ENCODE peak calls at places on chromosome 16, in four cellular contexts. S, Y, I and U are unnamed samples.

GRCh38 chr16:3580271-3580670 is 3.1 kb upstream of the NLRC3 start:
- DNase-seq in I (no peak), Y (no peak), S (no peak), U (no peak)

GRCh38 chr16:13194766-13195165 is 293.4 kb downstream of the SHISA9 start:
- DNase-seq in S (no peak), Y (no peak), I (no peak), U (no peak)

GRCh38 chr16:55048745-55049144 is 118.1 kb downstream of the IRX5 start:
- DNase-seq in I (no peak), S (no peak), Y (no peak), U (no peak)

GRCh38 chr16:21625026-21625425 is 25.6 kb downstream of the METTL9 start:
- DNase-seq in I (no peak), S (no peak), Y (no peak), U (no peak)

GRCh38 chr16:57530104-57530522 is 6.3 kb downstream of the CCDC102A start:
- DNase-seq in S (peak; percentile 87), I (peak; percentile 59), Y (no peak), U (peak; percentile 83)

GRCh38 chr16:46884513-46885293 is 541 bp downstream of the GPT2 start:
- DNase-seq in S (no peak), Y (peak; percentile 27), I (no peak), U (no peak)

GRCh38 chr16:75660321-75660720 is 12.7 kb downstream of the TERF2IP start:
- DNase-seq in Y (peak; percentile 55), I (no peak), S (no peak), U (no peak)

GRCh38 chr16:29023279-29024278 is 38.7 kb downstream of the LAT start:
- DNase-seq in S (no peak), I (peak; percentile 51), Y (no peak), U (no peak)

GRCh38 chr16:67613808-67614207 is 31.1 kb upstream of the CARMIL2 start:
- DNase-seq in S (no peak), I (peak; percentile 11), Y (no peak), U (no peak)

GRCh38 chr16:66260522-66261290 is 105.8 kb upstream of the CDH5 start:
- DNase-seq in Y (no peak), I (no peak), S (no peak), U (no peak)

GRCh38 chr16:51391798-51392511 is 240.9 kb upstream of the SALL1 start:
- DNase-seq in S (no peak), I (no peak), Y (no peak), U (no peak)

GRCh38 chr16:22373662-22374310 is 633 bp downstream of the CDR2 start:
- DNase-seq in I (no peak), Y (peak; percentile 50), S (peak; percentile 76), U (peak; percentile 35)

GRCh38 chr16:2990891-2991290 is 10.6 kb upstream of the PKMYT1 start:
- DNase-seq in S (no peak), I (peak; percentile 28), Y (no peak), U (no peak)

GRCh38 chr16:65227041-65227835 is 105.4 kb upstream of the CDH11 start:
- DNase-seq in I (no peak), S (no peak), Y (no peak), U (no peak)

GRCh38 chr16:85584192-85584757 is 28.8 kb upstream of the GSE1 start:
- DNase-seq in S (no peak), I (no peak), Y (no peak), U (no peak)

GRCh38 chr16:18953535-18953934 is 27.3 kb upstream of the SMG1 start:
- DNase-seq in Y (no peak), S (no peak), I (no peak), U (no peak)

GRCh38 chr16:53821487-53821886 is 117.5 kb downstream of the FTO start:
- DNase-seq in S (no peak), I (peak; percentile 76), Y (no peak), U (no peak)

GRCh38 chr16:27174007-27174406 is 29.3 kb upstream of the KDM8 start:
- DNase-seq in S (peak; percentile 77), Y (no peak), I (peak; percentile 67), U (peak; percentile 67)

GRCh38 chr16:30998852-30999761 is 11.3 kb downstream of the STX1B start:
- DNase-seq in Y (no peak), I (no peak), S (no peak), U (no peak)

GRCh38 chr16:87047221-87048037 is 269.8 kb downstream of the C16orf95 start:
- DNase-seq in Y (no peak), I (no peak), S (no peak), U (no peak)

GRCh38 chr16:11393366-11393765 is 48.1 kb downstream of the RMI2 start:
- DNase-seq in S (no peak), I (no peak), Y (no peak), U (no peak)

DNA sequence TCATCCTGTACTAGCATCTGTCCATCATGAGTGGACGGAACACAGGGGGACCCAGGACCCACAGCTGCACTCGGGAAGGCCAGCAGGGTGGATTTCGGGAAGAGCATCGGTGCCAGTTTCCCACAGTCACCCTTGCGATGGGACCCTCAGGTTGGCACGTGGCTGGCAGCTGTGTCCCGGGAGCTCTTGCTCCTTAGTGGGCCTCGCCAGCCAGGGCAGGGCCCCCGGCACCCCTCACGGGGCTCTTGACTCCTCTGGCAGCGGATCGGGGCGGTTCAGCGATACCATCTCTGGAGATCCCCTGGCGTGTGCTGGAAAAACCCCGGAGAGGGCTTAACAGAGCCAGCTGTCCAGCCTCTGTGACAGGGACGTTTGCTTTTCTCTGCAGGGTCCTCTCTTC is 9.2 kb downstream of the CAPN15 start:
- DNase-seq in I (no peak), Y (no peak), S (no peak), U (no peak)
- H3K4me1 ChIP-seq in I (peaks cover 25% of the 10 kb centered on the region), Y (peaks cover 25% of the 10 kb centered on the region), S (no peaks in the 10 kb centered on the region), U (no peaks in the 10 kb centered on the region)

GRCh38 chr16:49281843-49282642 is 405 bp upstream of the CBLN1 start:
- DNase-seq in S (peak; percentile 85), Y (peak; percentile 69), I (peak; percentile 46), U (peak; percentile 76)
- H3K4me3 ChIP-seq in S (peak overlapping the region; percentile 60), Y (no peak overlapping the region), I (no peak overlapping the region), U (no peak overlapping the region)

GRCh38 chr16:89658221-89658879 is 714 bp downstream of the SPATA33 start:
- DNase-seq in Y (no peak), I (peak; percentile 9), S (no peak), U (no peak)

GRCh38 chr16:89657442-89658220 is at the start of the genes CHMP1A and SPATA33:
- DNase-seq in I (peak; percentile 83), S (peak; percentile 95), Y (peak; percentile 87), U (peak; percentile 98)

GRCh38 chr16:89656435-89657121 is 930 bp downstream of the CHMP1A start:
- DNase-seq in I (no peak), S (no peak), Y (no peak), U (no peak)

GRCh38 chr16:89653656-89654295 is 3.7 kb downstream of the CHMP1A start:
- DNase-seq in Y (no peak), I (no peak), S (no peak), U (no peak)

DNA sequence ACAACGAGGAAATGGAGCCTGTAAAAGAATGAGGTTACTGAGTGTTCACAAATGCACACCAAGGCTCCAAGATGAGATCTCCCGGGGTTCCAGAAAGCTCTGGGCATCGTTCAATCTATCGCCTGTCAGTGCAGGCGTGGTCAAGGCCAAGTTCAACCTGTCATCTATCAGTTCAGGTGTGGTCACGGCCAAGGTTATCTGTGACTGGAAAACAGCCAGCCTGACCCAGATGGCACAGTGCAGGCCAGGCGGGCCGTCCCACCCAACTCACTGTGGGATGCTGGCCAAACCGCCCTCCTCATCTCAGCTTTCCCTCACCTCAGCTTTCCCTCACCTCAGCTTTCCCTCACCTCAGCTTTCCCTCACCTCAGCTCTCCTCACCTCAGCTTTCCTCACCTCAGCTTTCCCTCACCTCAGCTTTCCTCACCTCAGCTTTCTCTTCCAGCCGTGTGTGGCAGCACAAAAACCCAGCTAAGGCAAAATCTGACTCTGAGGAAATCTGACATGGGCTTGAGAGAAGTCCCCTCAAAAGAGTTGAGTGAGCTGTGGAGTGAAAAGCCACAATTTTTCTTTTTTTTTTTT is 2.4 kb downstream of the CHMP1A start:
- DNase-seq in I (no peak), S (peak; percentile 67), Y (no peak), U (no peak)
- H3K9me3 ChIP-seq in I (no peaks in the 10 kb centered on the region), S (no peaks in the 10 kb centered on the region), Y (no peaks in the 10 kb centered on the region), U (no peaks in the 10 kb centered on the region)

GRCh38 chr16:1924095-1924494 is 5.9 kb upstream of the HS3ST6 start:
- DNase-seq in I (no peak), Y (no peak), S (no peak), U (no peak)
- H3K4me1 ChIP-seq in I (peaks cover 6% of the 10 kb centered on the region), Y (peaks cover 9% of the 10 kb centered on the region), S (peaks cover 3% of the 10 kb centered on the region), U (no peaks in the 10 kb centered on the region)

GRCh38 chr16:89561195-89562026 is 929 bp downstream of the RPL13 start:
- DNase-seq in Y (no peak), I (no peak), S (no peak), U (no peak)

GRCh38 chr16:89562027-89562599 is 1.6 kb downstream of the RPL13 start:
- DNase-seq in S (no peak), I (peak; percentile 40), Y (no peak), U (no peak)

GRCh38 chr16:89563639-89564392 is 3.3 kb downstream of the RPL13 start:
- DNase-seq in Y (no peak), S (no peak), I (no peak), U (no peak)

GRCh38 chr16:89564476-89565255 is 4.2 kb downstream of the RPL13 start:
- DNase-seq in S (no peak), I (no peak), Y (no peak), U (no peak)

GRCh38 chr16:89562939-89563338 is 2.5 kb downstream of the RPL13 start:
- DNase-seq in I (no peak), S (no peak), Y (no peak), U (no peak)
- H3K4me3 ChIP-seq in I (peak overlapping the region; percentile 99), S (no peak overlapping the region), Y (no peak overlapping the region), U (no peak overlapping the region)

DNA sequence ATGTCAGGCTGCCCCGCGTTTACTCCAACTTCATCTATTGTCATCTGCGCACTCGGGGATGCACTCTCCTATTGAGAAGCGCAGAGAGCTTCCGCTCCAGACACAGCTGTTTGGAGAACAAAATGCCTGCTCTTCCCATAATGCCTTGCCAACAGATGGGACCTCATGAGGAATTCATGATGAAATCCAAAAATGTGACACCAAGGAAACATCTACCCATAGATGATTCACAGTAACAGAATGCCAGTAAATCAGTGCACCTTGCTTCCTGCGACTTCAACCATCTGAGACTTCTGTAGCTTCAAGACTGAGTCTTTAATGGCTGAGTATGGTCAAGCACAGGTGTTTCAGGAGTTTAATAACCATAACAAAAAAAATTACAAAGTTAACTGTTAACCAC is 1144.9 kb upstream of the GOT2 start:
- DNase-seq in Y (no peak), I (peak; percentile 30), S (no peak), U (no peak)
- H3K9me3 ChIP-seq in Y (no peaks in the 10 kb centered on the region), I (no peaks in the 10 kb centered on the region), S (no peaks in the 10 kb centered on the region), U (no peaks in the 10 kb centered on the region)